ENCODE peak calls at places on chromosomes 12 and 14, in eight cellular contexts. One of them, this sample, is unnamed.

GRCh38 chr12:6321905-6322304 is 11.4 kb downstream of the PLEKHG6 start:
- DNase-seq in adipocyte: no peak
- DNase-seq in psoas muscle: peak; percentile 55
- DNase-seq in AG10803: no peak
- DNase-seq in adrenal gland: no peak
- DNase-seq in SK-N-SH: no peak
- DNase-seq in tibial nerve: no peak
- DNase-seq in ovary: no peak
- DNase-seq in this sample: no peak

GRCh38 chr14:103723176-103724081 is 7.8 kb downstream of the ZFYVE21 start:
- DNase-seq in adipocyte: peak; percentile 27
- DNase-seq in psoas muscle: no peak
- DNase-seq in AG10803: peak; percentile 20
- DNase-seq in adrenal gland: no peak
- DNase-seq in SK-N-SH: no peak
- DNase-seq in tibial nerve: no peak
- DNase-seq in ovary: no peak
- DNase-seq in this sample: no peak

GRCh38 chr12:3004655-3005565 is 45.7 kb downstream of the TEAD4 start:
- DNase-seq in adipocyte: no peak
- DNase-seq in psoas muscle: peak; percentile 49
- DNase-seq in AG10803: peak; percentile 6
- DNase-seq in adrenal gland: no peak
- DNase-seq in SK-N-SH: peak; percentile 85
- DNase-seq in tibial nerve: no peak
- DNase-seq in ovary: no peak
- DNase-seq in this sample: no peak

GRCh38 chr14:75418779-75419768 is 8.7 kb upstream of the JDP2 start:
- DNase-seq in adipocyte: no peak
- DNase-seq in psoas muscle: no peak
- DNase-seq in AG10803: no peak
- DNase-seq in adrenal gland: no peak
- DNase-seq in SK-N-SH: no peak
- DNase-seq in tibial nerve: no peak
- DNase-seq in ovary: no peak
- DNase-seq in this sample: no peak

GRCh38 chr12:106527356-106527755 is 55.4 kb upstream of the RFX4 start:
- DNase-seq in adipocyte: no peak
- DNase-seq in psoas muscle: no peak
- DNase-seq in AG10803: peak; percentile 5
- DNase-seq in adrenal gland: no peak
- DNase-seq in SK-N-SH: no peak
- DNase-seq in tibial nerve: no peak
- DNase-seq in ovary: no peak
- DNase-seq in this sample: no peak

GRCh38 chr12:51070004-51070403 is 13.4 kb downstream of the CSRNP2 start:
- DNase-seq in adipocyte: peak; percentile 82
- DNase-seq in psoas muscle: peak; percentile 50
- DNase-seq in AG10803: peak; percentile 46
- DNase-seq in adrenal gland: no peak
- DNase-seq in SK-N-SH: no peak
- DNase-seq in tibial nerve: peak; percentile 66
- DNase-seq in ovary: no peak
- DNase-seq in this sample: no peak

GRCh38 chr12:2667716-2668440 is 126.9 kb upstream of the FKBP4 start:
- DNase-seq in adipocyte: no peak
- DNase-seq in psoas muscle: no peak
- DNase-seq in AG10803: no peak
- DNase-seq in adrenal gland: no peak
- DNase-seq in SK-N-SH: no peak
- DNase-seq in tibial nerve: no peak
- DNase-seq in ovary: no peak
- DNase-seq in this sample: no peak

GRCh38 chr14:30966415-30967363 is 58.8 kb upstream of the AP4S1 start:
- DNase-seq in adipocyte: no peak
- DNase-seq in psoas muscle: no peak
- DNase-seq in AG10803: no peak
- DNase-seq in adrenal gland: no peak
- DNase-seq in SK-N-SH: no peak
- DNase-seq in tibial nerve: no peak
- DNase-seq in ovary: no peak
- DNase-seq in this sample: no peak

GRCh38 chr14:100406505-100407131 is 83.5 kb downstream of the SLC25A47 start:
- DNase-seq in adipocyte: no peak
- DNase-seq in psoas muscle: peak; percentile 59
- DNase-seq in AG10803: peak; percentile 43
- DNase-seq in adrenal gland: peak; percentile 56
- DNase-seq in SK-N-SH: no peak
- DNase-seq in tibial nerve: peak; percentile 12
- DNase-seq in ovary: no peak
- DNase-seq in this sample: peak; percentile 69

GRCh38 chr12:89073027-89073398 is 279.3 kb downstream of the DUSP6 start:
- DNase-seq in adipocyte: peak; percentile 66
- DNase-seq in psoas muscle: no peak
- DNase-seq in AG10803: peak; percentile 65
- DNase-seq in adrenal gland: no peak
- DNase-seq in SK-N-SH: no peak
- DNase-seq in tibial nerve: no peak
- DNase-seq in ovary: no peak
- DNase-seq in this sample: no peak

GRCh38 chr14:71474291-71474690 is 457.9 kb upstream of the RGS6 start:
- DNase-seq in adipocyte: no peak
- DNase-seq in psoas muscle: no peak
- DNase-seq in AG10803: no peak
- DNase-seq in adrenal gland: no peak
- DNase-seq in SK-N-SH: peak; percentile 16
- DNase-seq in tibial nerve: no peak
- DNase-seq in ovary: no peak
- DNase-seq in this sample: no peak

GRCh38 chr14:81051547-81051946 is 96.1 kb downstream of the TSHR start:
- DNase-seq in adipocyte: no peak
- DNase-seq in psoas muscle: no peak
- DNase-seq in AG10803: no peak
- DNase-seq in adrenal gland: no peak
- DNase-seq in SK-N-SH: no peak
- DNase-seq in tibial nerve: no peak
- DNase-seq in ovary: no peak
- DNase-seq in this sample: no peak

GRCh38 chr12:130485291-130486145 is 147.8 kb downstream of the PIWIL1 start:
- DNase-seq in adipocyte: no peak
- DNase-seq in psoas muscle: no peak
- DNase-seq in AG10803: no peak
- DNase-seq in adrenal gland: no peak
- DNase-seq in SK-N-SH: no peak
- DNase-seq in tibial nerve: no peak
- DNase-seq in ovary: no peak
- DNase-seq in this sample: no peak

GRCh38 chr14:55136241-55136640 is 7.2 kb downstream of the LGALS3 start:
- DNase-seq in adipocyte: peak; percentile 67
- DNase-seq in psoas muscle: no peak
- DNase-seq in AG10803: peak; percentile 75
- DNase-seq in adrenal gland: no peak
- DNase-seq in SK-N-SH: no peak
- DNase-seq in tibial nerve: no peak
- DNase-seq in ovary: no peak
- DNase-seq in this sample: no peak

GRCh38 chr12:130070017-130070653 is 92.1 kb upstream of the FZD10 start:
- DNase-seq in adipocyte: no peak
- DNase-seq in psoas muscle: no peak
- DNase-seq in AG10803: no peak
- DNase-seq in adrenal gland: peak; percentile 10
- DNase-seq in SK-N-SH: peak; percentile 49
- DNase-seq in tibial nerve: peak; percentile 40
- DNase-seq in ovary: no peak
- DNase-seq in this sample: no peak

GRCh38 chr14:23120405-23121251 is 1.6 kb upstream of the CEBPE start:
- DNase-seq in adipocyte: peak; percentile 96
- DNase-seq in psoas muscle: peak; percentile 94
- DNase-seq in AG10803: peak; percentile 78
- DNase-seq in adrenal gland: peak; percentile 88
- DNase-seq in SK-N-SH: peak; percentile 92
- DNase-seq in tibial nerve: peak; percentile 90
- DNase-seq in ovary: peak; percentile 93
- DNase-seq in this sample: peak; percentile 96

GRCh38 chr12:18323159-18323558 is 61.8 kb downstream of the PIK3C2G start:
- DNase-seq in adipocyte: peak; percentile 28
- DNase-seq in psoas muscle: no peak
- DNase-seq in AG10803: peak; percentile 75
- DNase-seq in adrenal gland: no peak
- DNase-seq in SK-N-SH: no peak
- DNase-seq in tibial nerve: no peak
- DNase-seq in ovary: no peak
- DNase-seq in this sample: no peak

GRCh38 chr12:51320695-51321320 is 3.2 kb downstream of the BIN2 start:
- DNase-seq in adipocyte: peak; percentile 66
- DNase-seq in psoas muscle: no peak
- DNase-seq in AG10803: peak; percentile 81
- DNase-seq in adrenal gland: no peak
- DNase-seq in SK-N-SH: peak; percentile 56
- DNase-seq in tibial nerve: no peak
- DNase-seq in ovary: no peak
- DNase-seq in this sample: no peak

GRCh38 chr14:62077676-62078261 is 315.5 kb downstream of the SNAPC1 start:
- DNase-seq in adipocyte: no peak
- DNase-seq in psoas muscle: no peak
- DNase-seq in AG10803: no peak
- DNase-seq in adrenal gland: no peak
- DNase-seq in SK-N-SH: no peak
- DNase-seq in tibial nerve: no peak
- DNase-seq in ovary: no peak
- DNase-seq in this sample: no peak

DNA sequence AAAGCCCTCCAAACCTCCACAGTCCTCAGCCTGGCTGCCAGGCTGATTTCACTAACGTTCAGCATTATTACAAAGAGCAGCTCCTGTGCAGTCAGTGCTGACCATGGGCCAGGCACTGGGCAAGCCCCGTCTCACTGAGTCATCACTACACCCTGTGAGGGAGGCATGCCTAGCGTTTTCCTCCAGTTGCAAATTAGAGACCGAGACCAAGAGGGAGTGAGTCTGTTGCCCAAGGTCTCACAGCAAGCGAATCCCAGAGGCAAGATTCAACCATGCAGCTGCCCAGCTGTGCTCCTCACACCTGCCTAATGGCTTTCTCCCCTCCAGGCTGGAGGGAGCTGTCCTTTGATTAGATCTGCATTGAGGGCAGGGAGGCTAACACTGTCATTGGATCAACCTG is 229.3 kb upstream of the LHX5 start:
- DNase-seq in adipocyte: peak; percentile 78
- DNase-seq in psoas muscle: no peak
- DNase-seq in AG10803: peak; percentile 53
- DNase-seq in adrenal gland: peak; percentile 71
- DNase-seq in SK-N-SH: no peak
- DNase-seq in tibial nerve: no peak
- DNase-seq in ovary: no peak
- DNase-seq in this sample: no peak
- H3K4me3 ChIP-seq in adipocyte: no peak overlapping the region
- H3K4me3 ChIP-seq in psoas muscle: no peak overlapping the region
- H3K4me3 ChIP-seq in AG10803: no peak overlapping the region
- H3K4me3 ChIP-seq in adrenal gland: no peak overlapping the region
- H3K4me3 ChIP-seq in SK-N-SH: no peak overlapping the region
- H3K4me3 ChIP-seq in tibial nerve: no peak overlapping the region
- H3K4me3 ChIP-seq in ovary: no peak overlapping the region
- H3K4me3 ChIP-seq in this sample: no peak overlapping the region

DNA sequence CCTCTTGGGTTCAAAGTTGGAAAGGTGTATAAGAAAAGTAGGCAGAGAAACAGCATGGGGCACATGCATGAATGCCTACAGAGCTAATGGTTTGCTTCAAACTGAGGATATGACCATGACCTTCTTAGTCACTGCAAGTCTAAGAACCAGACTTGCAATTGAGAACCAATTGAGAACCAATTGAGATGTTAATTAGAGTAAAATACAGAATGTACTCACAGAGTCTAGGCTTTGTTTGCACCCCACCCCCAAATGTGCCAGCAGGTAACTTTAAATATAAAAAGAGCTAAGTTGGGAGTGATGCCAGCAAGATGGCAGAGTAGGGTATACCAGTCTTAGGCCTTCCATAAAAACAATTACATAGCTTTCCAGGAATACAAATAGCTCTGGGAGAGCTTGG is 227.3 kb upstream of the ALG10 start:
- DNase-seq in adipocyte: no peak
- DNase-seq in psoas muscle: no peak
- DNase-seq in AG10803: no peak
- DNase-seq in adrenal gland: no peak
- DNase-seq in SK-N-SH: no peak
- DNase-seq in tibial nerve: no peak
- DNase-seq in ovary: no peak
- DNase-seq in this sample: no peak
- H3K4me3 ChIP-seq in adipocyte: no peak overlapping the region
- H3K4me3 ChIP-seq in psoas muscle: no peak overlapping the region
- H3K4me3 ChIP-seq in AG10803: no peak overlapping the region
- H3K4me3 ChIP-seq in adrenal gland: no peak overlapping the region
- H3K4me3 ChIP-seq in SK-N-SH: no peak overlapping the region
- H3K4me3 ChIP-seq in tibial nerve: no peak overlapping the region
- H3K4me3 ChIP-seq in ovary: no peak overlapping the region
- H3K4me3 ChIP-seq in this sample: no peak overlapping the region

GRCh38 chr14:22046063-22046462 is 372.4 kb upstream of the OR4E1 start:
- DNase-seq in adipocyte: no peak
- DNase-seq in psoas muscle: no peak
- DNase-seq in AG10803: no peak
- DNase-seq in adrenal gland: no peak
- DNase-seq in SK-N-SH: no peak
- DNase-seq in tibial nerve: no peak
- DNase-seq in ovary: no peak
- DNase-seq in this sample: no peak
- H3K4me3 ChIP-seq in adipocyte: no peak overlapping the region
- H3K4me3 ChIP-seq in psoas muscle: no peak overlapping the region
- H3K4me3 ChIP-seq in AG10803: no peak overlapping the region
- H3K4me3 ChIP-seq in adrenal gland: no peak overlapping the region
- H3K4me3 ChIP-seq in SK-N-SH: no peak overlapping the region
- H3K4me3 ChIP-seq in tibial nerve: no peak overlapping the region
- H3K4me3 ChIP-seq in ovary: no peak overlapping the region
- H3K4me3 ChIP-seq in this sample: no peak overlapping the region

DNA sequence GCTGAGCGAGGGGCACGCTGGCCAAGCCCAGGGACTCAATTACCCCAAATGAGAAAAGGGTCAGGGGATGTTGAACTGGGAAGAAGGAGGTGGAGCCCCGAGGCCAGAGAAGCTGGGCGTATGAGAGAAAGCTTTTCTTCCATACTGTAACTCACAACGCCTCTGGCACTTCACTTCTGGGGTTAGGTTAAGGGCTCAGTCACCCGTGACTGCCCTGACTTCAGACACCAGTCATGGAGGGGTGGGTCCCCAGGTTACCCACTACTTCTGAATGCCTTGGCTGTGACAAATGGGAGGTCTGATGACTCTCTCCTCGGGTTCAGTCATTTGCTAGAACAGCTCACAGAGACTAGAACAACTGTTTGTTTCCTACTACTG is 5.5 kb upstream of the GPR132 start:
- DNase-seq in adipocyte: no peak
- DNase-seq in psoas muscle: no peak
- DNase-seq in AG10803: no peak
- DNase-seq in adrenal gland: no peak
- DNase-seq in SK-N-SH: no peak
- DNase-seq in tibial nerve: no peak
- DNase-seq in ovary: no peak
- DNase-seq in this sample: no peak
- H3K4me3 ChIP-seq in adipocyte: no peak overlapping the region
- H3K4me3 ChIP-seq in psoas muscle: no peak overlapping the region
- H3K4me3 ChIP-seq in AG10803: no peak overlapping the region
- H3K4me3 ChIP-seq in adrenal gland: no peak overlapping the region
- H3K4me3 ChIP-seq in SK-N-SH: no peak overlapping the region
- H3K4me3 ChIP-seq in tibial nerve: no peak overlapping the region
- H3K4me3 ChIP-seq in ovary: no peak overlapping the region
- H3K4me3 ChIP-seq in this sample: no peak overlapping the region

This sample was measured in left lung.